ENCODE peak calls at places on chromosomes 7 and 10, in seven cellular contexts. Z, E, S, M, J, N and T are unnamed samples.
A peak's percentile ranks its signal among the peaks of the same experiment; 100 is the strongest.

GRCh38 chr10:86439544-86439943 is 72.9 kb upstream of the GRID1 start:
- DNase-seq in Z (no peak), E (peak; percentile 23), S (peak; percentile 89), M (peak; percentile 65), J (peak; percentile 89), N (no peak), T (peak; percentile 95)

GRCh38 chr7:45580053-45580872 is 6.1 kb downstream of the ADCY1 start:
- DNase-seq in Z (peak; percentile 64), E (no peak), S (no peak), M (peak; percentile 7), J (peak; percentile 66), N (no peak), T (no peak)

GRCh38 chr10:35635576-35635975 is 6.5 kb downstream of the FZD8 start:
- DNase-seq in Z (peak; percentile 60), E (peak; percentile 43), S (peak; percentile 35), M (peak; percentile 48), J (no peak), N (no peak), T (no peak)

GRCh38 chr7:47252706-47253105 is 329.2 kb downstream of the TNS3 start:
- DNase-seq in Z (no peak), E (no peak), S (no peak), M (no peak), J (no peak), N (no peak), T (no peak)

GRCh38 chr7:17401806-17402627 is 103.6 kb downstream of the AHR start:
- DNase-seq in Z (no peak), E (no peak), S (no peak), M (no peak), J (no peak), N (no peak), T (no peak)

GRCh38 chr7:36633377-36633776 is 90.9 kb downstream of the AOAH start:
- DNase-seq in Z (no peak), E (no peak), S (no peak), M (no peak), J (no peak), N (no peak), T (no peak)

GRCh38 chr7:137879357-137880158 is 32.8 kb upstream of the DGKI start:
- DNase-seq in Z (no peak), E (no peak), S (peak; percentile 67), M (no peak), J (no peak), N (no peak), T (no peak)

GRCh38 chr7:81064446-81064845 is 145.6 kb upstream of the SEMA3C start:
- DNase-seq in Z (no peak), E (no peak), S (no peak), M (no peak), J (no peak), N (no peak), T (no peak)

GRCh38 chr10:120746016-120746755 is 105.0 kb upstream of the WDR11 start:
- DNase-seq in Z (no peak), E (no peak), S (no peak), M (no peak), J (no peak), N (no peak), T (no peak)

GRCh38 chr10:44056206-44056605 is 328.7 kb downstream of the CXCL12 start:
- DNase-seq in Z (no peak), E (no peak), S (no peak), M (no peak), J (no peak), N (no peak), T (no peak)

GRCh38 chr10:50369931-50370330 is 118.6 kb upstream of the ASAH2 start:
- DNase-seq in Z (no peak), E (no peak), S (peak; percentile 23), M (no peak), J (no peak), N (no peak), T (no peak)

GRCh38 chr7:56105508-56105907 is 768 bp downstream of the CHCHD2 start:
- DNase-seq in Z (no peak), E (no peak), S (peak; percentile 88), M (no peak), J (no peak), N (no peak), T (no peak)
- TF ChIP-seq CTCF in Z (no peak), E (no peak), S (no peak), M (no peak), J (no peak), N (no peak), T (no peak)

GRCh38 chr10:114824396-114824795 is 2.8 kb downstream of the FHIP2A start:
- DNase-seq in Z (no peak), E (no peak), S (peak; percentile 53), M (no peak), J (no peak), N (no peak), T (no peak)

GRCh38 chr10:114819313-114819712 is 2.3 kb upstream of the FHIP2A start:
- DNase-seq in Z (no peak), E (no peak), S (no peak), M (no peak), J (no peak), N (no peak), T (no peak)

GRCh38 chr10:114821293-114821914 is at the start of gene FHIP2A:
- DNase-seq in Z (peak; percentile 94), E (peak; percentile 61), S (peak; percentile 52), M (peak; percentile 78), J (peak; percentile 83), N (peak; percentile 88), T (peak; percentile 56)

GRCh38 chr10:114822771-114823463 is 1.3 kb downstream of the FHIP2A start:
- DNase-seq in Z (no peak), E (no peak), S (peak; percentile 49), M (no peak), J (no peak), N (no peak), T (no peak)

DNA sequence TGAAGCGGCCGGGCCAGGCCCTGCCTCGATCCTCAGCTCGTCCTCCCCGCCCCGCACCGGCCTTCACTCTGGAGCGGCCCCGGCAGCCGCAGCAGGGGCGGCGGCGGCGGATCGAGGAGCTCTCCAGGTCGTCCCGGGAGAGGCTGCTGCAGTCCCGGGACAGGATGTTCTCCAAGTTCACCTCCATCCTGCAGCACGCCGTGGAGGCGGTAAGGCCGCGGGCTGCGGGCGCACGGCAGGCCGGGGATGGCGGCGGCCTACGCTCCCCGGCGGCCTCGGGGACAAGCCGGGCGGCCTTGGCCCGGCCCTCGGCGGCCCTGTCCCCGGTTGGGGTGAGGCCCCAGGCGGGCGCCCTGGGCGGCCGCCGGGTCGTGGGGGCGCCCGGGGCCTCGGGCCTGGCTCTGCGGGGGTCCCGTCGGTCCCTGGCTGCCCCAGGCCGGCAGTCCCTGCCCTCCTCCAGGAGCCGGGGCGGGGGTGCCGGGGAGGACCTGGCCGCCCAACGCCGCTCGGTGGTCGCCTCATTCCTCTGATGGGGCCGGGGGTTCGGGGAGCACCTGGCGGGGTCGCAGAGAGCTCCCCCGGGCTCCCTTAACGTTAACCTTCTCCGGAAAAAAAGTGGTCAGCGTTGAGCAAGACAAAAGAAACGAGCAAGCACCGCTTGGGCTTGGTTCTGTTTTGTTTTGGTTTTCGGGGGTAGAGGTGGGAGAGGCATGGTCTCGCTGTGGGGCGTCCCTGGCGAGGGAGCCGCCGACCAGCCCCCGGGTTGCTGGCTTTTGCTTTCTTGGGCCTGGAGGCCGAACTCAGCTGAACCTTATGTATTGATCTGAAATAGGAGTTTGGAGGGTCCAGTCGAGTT is 563 bp downstream of the FHIP2A start:
- DNase-seq in Z (peak; percentile 54), E (peak; percentile 26), S (peak; percentile 19), M (peak; percentile 31), J (peak; percentile 68), N (peak; percentile 40), T (peak; percentile 44)
- TF ChIP-seq CTCF in Z (no peak), E (no peak), S (no peak), M (no peak), J (peak; percentile 1), N (peak; percentile 31), T (peak; percentile 31)

DNA sequence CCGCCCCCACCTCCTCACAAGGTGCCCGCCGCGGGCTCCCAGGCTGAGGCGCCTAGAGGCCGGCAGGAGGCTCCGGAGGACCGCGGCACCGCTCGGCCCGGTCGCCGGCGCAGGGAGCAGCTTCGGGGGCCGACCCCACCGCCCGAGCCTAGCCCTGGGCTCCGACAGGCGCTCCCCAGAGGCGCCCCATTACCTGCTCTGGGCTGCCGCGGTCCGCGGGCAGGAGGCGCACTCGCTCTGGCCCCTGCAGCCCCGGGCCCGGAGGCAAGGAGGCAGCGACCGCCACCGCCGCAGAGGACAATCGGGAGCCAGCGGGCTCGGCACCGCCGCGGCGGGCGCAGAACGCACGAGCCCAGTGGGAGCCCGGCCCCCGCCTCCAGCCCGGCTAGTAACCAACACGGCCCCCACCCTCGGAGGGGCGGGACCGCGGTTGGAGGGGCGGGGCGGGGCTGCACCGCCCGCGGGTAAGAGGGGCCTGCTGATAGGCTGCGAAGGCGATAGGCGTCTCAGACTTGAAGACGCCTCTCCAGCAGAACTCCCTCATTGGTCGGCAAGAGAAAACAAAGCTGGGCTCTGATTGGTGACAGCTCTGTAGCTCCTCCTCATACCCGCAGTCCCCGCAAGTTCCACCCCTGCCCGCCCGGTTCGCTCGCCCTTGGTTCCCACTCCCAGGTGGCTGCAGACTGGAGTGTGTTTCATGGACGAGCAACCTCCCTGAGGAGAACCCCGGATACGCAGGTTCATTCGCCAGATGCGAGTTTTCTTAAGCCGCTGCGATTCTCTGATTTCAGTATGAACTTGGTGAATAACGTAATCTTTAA is at the start of gene MPP7:
- DNase-seq in Z (peak; percentile 96), E (peak; percentile 98), S (peak; percentile 99), M (peak; percentile 95), J (peak; percentile 98), N (peak; percentile 99), T (peak; percentile 97)
- TF ChIP-seq CTCF in Z (peak; percentile 16), E (peak; percentile 34), S (no peak), M (peak; percentile 36), J (peak; percentile 49), N (peak; percentile 57), T (peak; percentile 78)

GRCh38 chr7:131007439-131008330 is 273.7 kb upstream of the KLF14 start:
- DNase-seq in Z (peak; percentile 13), E (peak; percentile 79), S (peak; percentile 65), M (peak; percentile 64), J (no peak), N (no peak), T (peak; percentile 66)
- TF ChIP-seq CTCF in Z (no peak), E (peak; percentile 68), S (peak; percentile 46), M (peak; percentile 58), J (peak; percentile 44), N (peak; percentile 52), T (peak; percentile 50)

GRCh38 chr7:105876964-105877601 is 684 bp upstream of the ATXN7L1 start:
- DNase-seq in Z (peak; percentile 45), E (peak; percentile 52), S (peak; percentile 18), M (peak; percentile 45), J (peak; percentile 71), N (no peak), T (no peak)
- TF ChIP-seq CTCF in Z (no peak), E (no peak), S (no peak), M (no peak), J (no peak), N (no peak), T (peak; percentile 45)